ENCODE peak calls at places on chromosomes 6 and 20, in six cellular contexts. Q is epithelial cell of esophagus, F is cardiac fibroblast, Z is IMR-90, C is cardiac muscle cell, U is transverse colon. T is an unnamed sample.

GRCh38 chr6:83605517-83605916 is 93.2 kb downstream of the PRSS35 start:
- DNase-seq in U (no peak), Q (no peak), F (no peak), Z (no peak), C (no peak), T (no peak)

GRCh38 chr20:61041481-61041880 is 210.6 kb upstream of the CDH4 start:
- DNase-seq in Z (no peak), Q (no peak), C (no peak), F (no peak), U (no peak), T (no peak)

GRCh38 chr20:10665027-10665561 is 8.7 kb downstream of the JAG1 start:
- DNase-seq in F (peak), C (no peak), Q (peak), U (no peak), Z (peak), T (no peak)

GRCh38 chr20:36613974-36614373 is 8.4 kb downstream of the RAB5IF start:
- DNase-seq in F (no peak), C (no peak), U (peak), Q (peak), Z (no peak), T (no peak)

GRCh38 chr6:132388291-132388690 is 13.0 kb downstream of the MOXD1 start:
- DNase-seq in Q (peak), C (no peak), U (no peak), F (peak), Z (no peak), T (no peak)

GRCh38 chr6:25295651-25296050 is 16.5 kb downstream of the CARMIL1 start:
- DNase-seq in F (peak), U (no peak), Z (no peak), C (no peak), Q (peak), T (no peak)

GRCh38 chr6:159929819-159930218 is 39.0 kb downstream of the MAS1 start:
- DNase-seq in U (peak), Q (peak), F (peak), Z (no peak), C (peak), T (no peak)

GRCh38 chr6:169935348-169935718 is 183.9 kb downstream of the ERMARD start:
- DNase-seq in F (no peak), U (no peak), C (no peak), Z (no peak), Q (no peak), T (no peak)

DNA sequence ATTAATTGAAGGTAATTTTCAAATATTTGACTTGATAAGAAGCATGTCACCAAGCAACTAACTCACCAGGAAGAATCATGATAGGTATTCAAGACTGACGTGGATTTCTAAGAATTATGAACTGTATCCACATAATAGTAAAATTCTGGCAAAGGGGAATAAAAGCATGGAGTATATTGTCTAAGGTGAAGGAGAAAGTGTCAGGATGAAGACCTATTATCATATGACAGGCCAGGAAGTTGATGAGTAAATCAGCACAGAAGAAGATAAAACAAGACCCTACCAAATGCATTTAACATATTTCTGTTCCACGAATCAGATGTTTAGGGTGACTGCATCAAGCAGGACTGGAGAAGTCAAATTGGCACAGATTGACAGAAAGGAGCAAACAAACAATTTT is 362.7 kb upstream of the MMS22L start:
- DNase-seq in C (no peak), Z (no peak), U (no peak), F (no peak), Q (no peak), T (no peak)
- H3K4me3 ChIP-seq in C (no peak), Z (no peak), U (no peak), F (no peak), Q (no peak), T (no peak)

GRCh38 chr6:105177521-105177920 is 2.3 kb downstream of the POPDC3 start:
- DNase-seq in U (no peak), F (no peak), Q (no peak), Z (no peak), C (no peak), T (no peak)
- H3K4me3 ChIP-seq in U (no peak), F (no peak), Q (no peak), Z (no peak), C (peak), T (peak)

DNA sequence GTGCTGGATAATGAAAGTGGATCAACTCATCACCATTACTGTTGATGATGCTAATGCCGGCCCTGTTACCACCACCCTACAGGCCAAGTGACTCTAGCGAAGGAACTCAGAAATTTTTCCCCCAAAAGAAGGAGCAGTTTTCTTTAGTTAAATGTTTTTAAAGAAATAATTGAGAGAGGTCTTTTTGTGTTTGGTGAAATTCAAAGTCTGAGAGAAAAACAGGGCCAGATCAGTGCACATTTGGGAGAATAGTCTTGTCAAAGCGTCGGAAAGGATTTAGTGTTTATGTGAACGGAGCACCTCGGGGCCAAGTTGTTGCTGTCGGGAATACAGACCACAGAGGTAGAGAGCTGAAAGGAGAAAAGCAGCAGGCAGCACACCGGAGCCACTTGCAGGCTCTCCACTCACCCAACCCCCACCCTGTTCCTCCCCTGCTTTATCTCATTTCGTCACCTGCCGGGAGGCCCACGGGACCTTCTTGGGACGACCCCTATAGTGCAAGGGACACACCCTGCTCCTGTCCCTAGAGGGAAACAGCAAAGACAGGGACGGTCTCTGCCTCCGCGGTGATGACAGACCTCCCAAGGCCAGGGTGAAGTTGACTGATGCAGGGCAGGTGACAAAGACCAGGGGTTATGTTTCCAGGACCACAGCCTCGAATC is 6.8 kb downstream of the TFAP2B start:
- DNase-seq in C (no peak), F (no peak), U (no peak), Z (no peak), Q (no peak), T (no peak)
- H3K4me3 ChIP-seq in C (no peak), F (no peak), U (no peak), Z (no peak), Q (no peak), T (no peak)

GRCh38 chr6:37826188-37826587 is 6.7 kb downstream of the ZFAND3 start:
- DNase-seq in Z (no peak), C (no peak), Q (peak), U (no peak), F (peak), T (no peak)

GRCh38 chr6:37826993-37827392 is 7.5 kb downstream of the ZFAND3 start:
- DNase-seq in F (no peak), U (no peak), Q (no peak), Z (no peak), C (no peak), T (no peak)

GRCh38 chr6:37824170-37824569 is 4.6 kb downstream of the ZFAND3 start:
- DNase-seq in Q (no peak), U (no peak), C (no peak), F (no peak), Z (no peak), T (no peak)

GRCh38 chr6:37830225-37830624 is 10.7 kb downstream of the ZFAND3 start:
- DNase-seq in Z (no peak), F (no peak), U (no peak), Q (no peak), C (no peak), T (no peak)

DNA sequence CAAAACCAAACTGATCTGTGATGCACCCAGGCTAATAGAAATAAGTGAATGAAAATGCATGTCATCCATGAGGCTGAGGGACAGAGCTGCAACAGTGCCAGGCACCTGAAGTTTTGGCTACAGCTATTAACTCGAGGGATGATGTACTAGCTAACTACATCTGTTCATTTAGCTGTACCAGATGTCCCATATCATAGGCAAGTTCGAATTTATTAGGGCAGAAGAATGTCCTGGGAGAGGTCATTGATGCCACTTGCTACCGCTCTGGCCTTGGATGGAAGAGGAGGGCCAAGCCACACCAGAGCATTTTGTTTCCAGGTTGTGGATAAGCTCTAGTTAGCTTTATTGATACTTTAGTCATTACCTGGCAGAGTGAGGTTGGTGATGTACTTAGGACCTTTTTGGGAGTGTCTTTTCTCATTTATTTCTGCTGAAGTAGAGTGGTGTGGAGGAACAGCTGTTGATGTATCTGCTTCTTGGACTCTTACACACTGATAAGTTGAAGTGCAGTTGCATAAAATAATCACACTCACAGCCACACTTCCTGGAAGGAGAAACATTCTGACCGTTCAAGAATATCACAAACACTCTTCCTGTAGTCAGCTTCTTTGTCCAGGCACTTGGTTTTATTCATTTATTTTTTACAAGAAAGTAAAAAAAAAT is 8.2 kb downstream of the ZFAND3 start:
- DNase-seq in U (no peak), C (no peak), F (no peak), Q (no peak), Z (no peak), T (no peak)
- H3K4me3 ChIP-seq in U (no peak), C (no peak), F (no peak), Q (no peak), Z (no peak), T (no peak)

T was measured in dorsolateral prefrontal cortex.